ENCODE peak calls at places on chromosome 2, in four cellular contexts. One of them, this sample, is unnamed.

GRCh38 chr2:135825131-135825854 is 11.7 kb downstream of the LCT start:
- DNase-seq in SW480: no peak
- DNase-seq in sciatic nerve: no peak
- DNase-seq in activated effector memory CD4-positive, alpha-beta T cell treated with Interleukin-2 at 50 U/mL for 16 hours: no peak
- DNase-seq in this sample: no peak

GRCh38 chr2:63827749-63828148 is 13.9 kb upstream of the UGP2 start:
- DNase-seq in SW480: peak
- DNase-seq in sciatic nerve: no peak
- DNase-seq in activated effector memory CD4-positive, alpha-beta T cell treated with Interleukin-2 at 50 U/mL for 16 hours: no peak
- DNase-seq in this sample: peak

GRCh38 chr2:108058575-108059137 is 72.3 kb downstream of the SLC5A7 start:
- DNase-seq in SW480: no peak
- DNase-seq in sciatic nerve: no peak
- DNase-seq in activated effector memory CD4-positive, alpha-beta T cell treated with Interleukin-2 at 50 U/mL for 16 hours: no peak
- DNase-seq in this sample: no peak

GRCh38 chr2:157996799-157997198 is 104.9 kb upstream of the UPP2 start:
- DNase-seq in SW480: no peak
- DNase-seq in sciatic nerve: no peak
- DNase-seq in activated effector memory CD4-positive, alpha-beta T cell treated with Interleukin-2 at 50 U/mL for 16 hours: no peak
- DNase-seq in this sample: no peak

GRCh38 chr2:127626917-127627739 is 18.8 kb upstream of the GPR17 start:
- DNase-seq in SW480: no peak
- DNase-seq in sciatic nerve: no peak
- DNase-seq in activated effector memory CD4-positive, alpha-beta T cell treated with Interleukin-2 at 50 U/mL for 16 hours: no peak
- DNase-seq in this sample: no peak

GRCh38 chr2:60629263-60629662 is 75.8 kb upstream of the BCL11A start:
- DNase-seq in SW480: no peak
- DNase-seq in sciatic nerve: no peak
- DNase-seq in activated effector memory CD4-positive, alpha-beta T cell treated with Interleukin-2 at 50 U/mL for 16 hours: no peak
- DNase-seq in this sample: no peak

GRCh38 chr2:119857742-119858141 is 98.0 kb downstream of the PTPN4 start:
- DNase-seq in SW480: no peak
- DNase-seq in sciatic nerve: no peak
- DNase-seq in activated effector memory CD4-positive, alpha-beta T cell treated with Interleukin-2 at 50 U/mL for 16 hours: no peak
- DNase-seq in this sample: peak

GRCh38 chr2:9205963-9206948 is at the start of gene ASAP2:
- DNase-seq in SW480: peak
- DNase-seq in sciatic nerve: peak
- DNase-seq in activated effector memory CD4-positive, alpha-beta T cell treated with Interleukin-2 at 50 U/mL for 16 hours: peak
- DNase-seq in this sample: peak

GRCh38 chr2:112143150-112143549 is 5.0 kb downstream of the FBLN7 start:
- DNase-seq in SW480: no peak
- DNase-seq in sciatic nerve: no peak
- DNase-seq in activated effector memory CD4-positive, alpha-beta T cell treated with Interleukin-2 at 50 U/mL for 16 hours: no peak
- DNase-seq in this sample: no peak

GRCh38 chr2:27369471-27370025 is 590 bp downstream of the EIF2B4 start:
- DNase-seq in SW480: peak
- DNase-seq in sciatic nerve: no peak
- DNase-seq in activated effector memory CD4-positive, alpha-beta T cell treated with Interleukin-2 at 50 U/mL for 16 hours: no peak
- DNase-seq in this sample: peak